ENCODE peak calls at places on chromosome 1, in seven cellular contexts. One of them, this sample, is unnamed.

GRCh38 chr1:15683411-15684039 is 595 bp upstream of the PLEKHM2 start:
- DNase-seq in GM10248: no peak
- DNase-seq in Daoy: no peak
- DNase-seq in A549: no peak
- DNase-seq in NCI-H69: no peak
- DNase-seq in fibroblast of pulmonary artery: no peak
- DNase-seq in fibroblast of villous mesenchyme: no peak
- DNase-seq in this sample: no peak

GRCh38 chr1:110084226-110085078 is 14.0 kb upstream of the ALX3 start:
- DNase-seq in A549: no peak
- DNase-seq in fibroblast of pulmonary artery: peak
- DNase-seq in GM10248: peak
- DNase-seq in fibroblast of villous mesenchyme: peak
- DNase-seq in NCI-H69: no peak
- DNase-seq in Daoy: peak
- DNase-seq in this sample: no peak

GRCh38 chr1:151309851-151310323 is 17.3 kb downstream of the PI4KB start:
- DNase-seq in fibroblast of pulmonary artery: peak
- DNase-seq in A549: no peak
- DNase-seq in Daoy: peak
- DNase-seq in GM10248: no peak
- DNase-seq in fibroblast of villous mesenchyme: peak
- DNase-seq in NCI-H69: peak
- DNase-seq in this sample: peak

GRCh38 chr1:47460456-47460855 is 22.6 kb downstream of the FOXD2 start:
- DNase-seq in fibroblast of villous mesenchyme: no peak
- DNase-seq in GM10248: no peak
- DNase-seq in fibroblast of pulmonary artery: no peak
- DNase-seq in A549: no peak
- DNase-seq in Daoy: no peak
- DNase-seq in NCI-H69: no peak
- DNase-seq in this sample: no peak

GRCh38 chr1:206116191-206116872 is 856 bp downstream of the AVPR1B start:
- DNase-seq in NCI-H69: no peak
- DNase-seq in fibroblast of villous mesenchyme: no peak
- DNase-seq in GM10248: no peak
- DNase-seq in A549: no peak
- DNase-seq in Daoy: no peak
- DNase-seq in fibroblast of pulmonary artery: no peak
- DNase-seq in this sample: no peak

GRCh38 chr1:81576996-81577697 is 223.6 kb upstream of the ADGRL2 start:
- DNase-seq in GM10248: no peak
- DNase-seq in fibroblast of villous mesenchyme: no peak
- DNase-seq in fibroblast of pulmonary artery: no peak
- DNase-seq in A549: no peak
- DNase-seq in NCI-H69: no peak
- DNase-seq in Daoy: no peak
- DNase-seq in this sample: no peak

GRCh38 chr1:95371666-95372320 is 137.8 kb downstream of the RWDD3 start:
- DNase-seq in A549: no peak
- DNase-seq in Daoy: no peak
- DNase-seq in GM10248: no peak
- DNase-seq in fibroblast of villous mesenchyme: no peak
- DNase-seq in fibroblast of pulmonary artery: no peak
- DNase-seq in NCI-H69: peak
- DNase-seq in this sample: no peak

GRCh38 chr1:44020464-44020863 is 10.8 kb downstream of the SLC6A9 start:
- DNase-seq in fibroblast of villous mesenchyme: no peak
- DNase-seq in NCI-H69: no peak
- DNase-seq in GM10248: no peak
- DNase-seq in A549: no peak
- DNase-seq in fibroblast of pulmonary artery: no peak
- DNase-seq in Daoy: no peak
- DNase-seq in this sample: no peak

GRCh38 chr1:53593758-53594380 is 134.7 kb downstream of the DMRTB1 start:
- DNase-seq in Daoy: no peak
- DNase-seq in fibroblast of villous mesenchyme: no peak
- DNase-seq in GM10248: no peak
- DNase-seq in A549: peak
- DNase-seq in fibroblast of pulmonary artery: peak
- DNase-seq in NCI-H69: peak
- DNase-seq in this sample: no peak

GRCh38 chr1:163264256-163264655 is 57.5 kb upstream of the NUF2 start:
- DNase-seq in GM10248: no peak
- DNase-seq in Daoy: no peak
- DNase-seq in NCI-H69: no peak
- DNase-seq in fibroblast of pulmonary artery: no peak
- DNase-seq in fibroblast of villous mesenchyme: no peak
- DNase-seq in A549: no peak
- DNase-seq in this sample: no peak

GRCh38 chr1:43933386-43934278 is at the start of gene ARTN:
- DNase-seq in fibroblast of pulmonary artery: no peak
- DNase-seq in GM10248: peak
- DNase-seq in fibroblast of villous mesenchyme: no peak
- DNase-seq in Daoy: peak
- DNase-seq in A549: no peak
- DNase-seq in NCI-H69: peak
- DNase-seq in this sample: no peak

GRCh38 chr1:151936653-151937052 is 27.3 kb upstream of the THEM4 start:
- DNase-seq in fibroblast of villous mesenchyme: no peak
- DNase-seq in NCI-H69: peak
- DNase-seq in Daoy: no peak
- DNase-seq in fibroblast of pulmonary artery: no peak
- DNase-seq in A549: peak
- DNase-seq in GM10248: no peak
- DNase-seq in this sample: no peak

GRCh38 chr1:35557118-35557610 is at the start of gene KIAA0319L:
- DNase-seq in A549: peak
- DNase-seq in fibroblast of villous mesenchyme: peak
- DNase-seq in NCI-H69: peak
- DNase-seq in GM10248: peak
- DNase-seq in Daoy: no peak
- DNase-seq in fibroblast of pulmonary artery: no peak
- DNase-seq in this sample: no peak

GRCh38 chr1:107132195-107132594 is 8.6 kb upstream of the NTNG1 start:
- DNase-seq in A549: no peak
- DNase-seq in Daoy: no peak
- DNase-seq in GM10248: peak
- DNase-seq in fibroblast of pulmonary artery: no peak
- DNase-seq in NCI-H69: no peak
- DNase-seq in fibroblast of villous mesenchyme: no peak
- DNase-seq in this sample: no peak

GRCh38 chr1:160521554-160521953 is 1.5 kb downstream of the SLAMF6 start:
- DNase-seq in NCI-H69: no peak
- DNase-seq in Daoy: no peak
- DNase-seq in A549: no peak
- DNase-seq in fibroblast of villous mesenchyme: no peak
- DNase-seq in fibroblast of pulmonary artery: no peak
- DNase-seq in GM10248: no peak
- DNase-seq in this sample: no peak

GRCh38 chr1:109307363-109308021 is 681 bp upstream of the MYBPHL start:
- DNase-seq in A549: no peak
- DNase-seq in fibroblast of villous mesenchyme: no peak
- DNase-seq in Daoy: no peak
- DNase-seq in GM10248: no peak
- DNase-seq in fibroblast of pulmonary artery: no peak
- DNase-seq in NCI-H69: peak
- DNase-seq in this sample: no peak

GRCh38 chr1:36652011-36652410 is 169.3 kb upstream of the CSF3R start:
- DNase-seq in GM10248: no peak
- DNase-seq in A549: no peak
- DNase-seq in NCI-H69: no peak
- DNase-seq in fibroblast of pulmonary artery: no peak
- DNase-seq in fibroblast of villous mesenchyme: no peak
- DNase-seq in Daoy: no peak
- DNase-seq in this sample: no peak

GRCh38 chr1:23763040-23763577 is 15.1 kb upstream of the PITHD1 start:
- DNase-seq in fibroblast of pulmonary artery: no peak
- DNase-seq in NCI-H69: no peak
- DNase-seq in A549: no peak
- DNase-seq in fibroblast of villous mesenchyme: no peak
- DNase-seq in Daoy: no peak
- DNase-seq in GM10248: no peak
- DNase-seq in this sample: no peak

GRCh38 chr1:166605137-166605536 is 234.1 kb upstream of the POGK start:
- DNase-seq in NCI-H69: no peak
- DNase-seq in fibroblast of pulmonary artery: no peak
- DNase-seq in fibroblast of villous mesenchyme: no peak
- DNase-seq in Daoy: no peak
- DNase-seq in GM10248: no peak
- DNase-seq in A549: no peak
- DNase-seq in this sample: no peak

This sample was measured in brain pericyte.